ENCODE peak calls at places on chromosomes 12 and 14, in seven cellular contexts. One of them, this sample, is unnamed. For H3K27me3 and H3K4me1, the result is how much of the 10 kb centered on the place peaks cover.

GRCh38 chr14:72926292-72927028 is at the start of gene DCAF4:
- DNase-seq in heart right ventricle: peak
- DNase-seq in CD4-positive, alpha-beta memory T cell: peak
- DNase-seq in CD8-positive, alpha-beta T cell: peak
- DNase-seq in colonic mucosa: peak
- DNase-seq in GM23338: peak
- DNase-seq in neural progenitor cell: peak
- DNase-seq in this sample: peak

GRCh38 chr12:51834411-51834810 is 14.1 kb downstream of the FIGNL2 start:
- DNase-seq in CD8-positive, alpha-beta T cell: no peak
- DNase-seq in colonic mucosa: no peak
- DNase-seq in CD4-positive, alpha-beta memory T cell: no peak
- DNase-seq in neural progenitor cell: no peak
- DNase-seq in GM23338: no peak
- DNase-seq in heart right ventricle: no peak
- DNase-seq in this sample: no peak

GRCh38 chr12:100317371-100317770 is 39.5 kb upstream of the SLC17A8 start:
- DNase-seq in GM23338: no peak
- DNase-seq in CD4-positive, alpha-beta memory T cell: no peak
- DNase-seq in CD8-positive, alpha-beta T cell: no peak
- DNase-seq in heart right ventricle: no peak
- DNase-seq in neural progenitor cell: no peak
- DNase-seq in colonic mucosa: no peak
- DNase-seq in this sample: no peak

GRCh38 chr12:68406134-68406576 is 74.0 kb upstream of the MDM1 start:
- DNase-seq in neural progenitor cell: peak
- DNase-seq in GM23338: peak
- DNase-seq in heart right ventricle: peak
- DNase-seq in CD8-positive, alpha-beta T cell: no peak
- DNase-seq in CD4-positive, alpha-beta memory T cell: no peak
- DNase-seq in colonic mucosa: peak
- DNase-seq in this sample: peak

GRCh38 chr14:67735361-67735921 is 33.8 kb downstream of the RDH12 start:
- DNase-seq in neural progenitor cell: no peak
- DNase-seq in GM23338: no peak
- DNase-seq in colonic mucosa: no peak
- DNase-seq in CD8-positive, alpha-beta T cell: no peak
- DNase-seq in CD4-positive, alpha-beta memory T cell: no peak
- DNase-seq in heart right ventricle: no peak
- DNase-seq in this sample: no peak

GRCh38 chr14:90054803-90055202 is 7.0 kb upstream of the KCNK13 start:
- DNase-seq in heart right ventricle: no peak
- DNase-seq in colonic mucosa: no peak
- DNase-seq in CD4-positive, alpha-beta memory T cell: no peak
- DNase-seq in neural progenitor cell: no peak
- DNase-seq in CD8-positive, alpha-beta T cell: no peak
- DNase-seq in GM23338: no peak
- DNase-seq in this sample: no peak

GRCh38 chr12:123813349-123813748 is 51.2 kb downstream of the DNAH10 start:
- DNase-seq in CD8-positive, alpha-beta T cell: no peak
- DNase-seq in GM23338: no peak
- DNase-seq in neural progenitor cell: no peak
- DNase-seq in heart right ventricle: no peak
- DNase-seq in colonic mucosa: no peak
- DNase-seq in CD4-positive, alpha-beta memory T cell: no peak
- DNase-seq in this sample: no peak

GRCh38 chr14:72844528-72844927 is 49.4 kb downstream of the DPF3 start:
- DNase-seq in CD4-positive, alpha-beta memory T cell: no peak
- DNase-seq in heart right ventricle: no peak
- DNase-seq in colonic mucosa: no peak
- DNase-seq in GM23338: no peak
- DNase-seq in CD8-positive, alpha-beta T cell: no peak
- DNase-seq in neural progenitor cell: no peak
- DNase-seq in this sample: no peak

DNA sequence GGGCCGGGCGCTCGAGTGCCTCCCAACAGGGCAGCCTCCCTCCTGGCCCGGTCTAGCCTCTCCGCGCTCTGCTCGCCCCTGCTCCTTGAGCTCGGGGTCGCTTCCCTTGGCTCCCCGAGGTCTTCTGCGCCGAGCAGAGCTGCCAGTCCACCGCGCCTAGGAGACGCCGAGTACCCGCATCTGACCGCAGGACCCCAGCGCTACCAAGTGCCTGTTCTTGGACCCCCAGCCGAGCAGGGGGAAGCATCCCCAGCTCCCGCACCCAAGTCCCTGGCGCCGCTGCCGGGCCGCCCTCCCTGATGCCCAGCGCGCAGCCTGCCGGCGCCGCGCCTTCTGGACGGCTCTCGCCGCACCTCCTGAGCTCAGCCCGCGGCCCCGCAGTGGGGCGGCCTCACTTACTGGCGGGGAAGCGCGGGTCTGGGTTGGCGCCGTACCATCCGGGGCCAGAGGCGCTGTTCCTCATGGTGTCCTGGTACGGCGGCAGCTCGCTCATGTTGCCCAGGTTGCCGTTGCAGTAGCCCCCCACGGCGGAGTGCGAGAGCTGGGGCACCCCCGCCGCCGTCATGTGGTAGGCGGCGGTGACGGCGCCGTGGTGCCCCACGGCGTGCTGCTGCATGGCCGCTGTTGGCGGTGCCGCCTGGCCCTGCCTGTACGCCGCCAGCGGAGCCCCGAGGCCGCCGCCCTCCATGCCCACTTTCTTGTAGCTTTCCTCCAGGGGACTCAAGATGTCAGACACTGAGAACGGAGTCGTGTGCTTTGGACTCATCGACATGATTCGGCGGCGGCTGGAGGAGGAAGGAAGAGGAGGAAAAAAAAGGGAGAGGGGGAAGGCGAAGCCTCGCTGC is 1.2 kb downstream of the NKX2-1 start:
- DNase-seq in heart right ventricle: no peak
- DNase-seq in colonic mucosa: no peak
- DNase-seq in neural progenitor cell: peak
- DNase-seq in GM23338: peak
- DNase-seq in CD8-positive, alpha-beta T cell: no peak
- DNase-seq in CD4-positive, alpha-beta memory T cell: no peak
- DNase-seq in this sample: no peak
- H3K4me3 ChIP-seq in heart right ventricle: peak
- H3K4me3 ChIP-seq in colonic mucosa: peak
- H3K4me3 ChIP-seq in neural progenitor cell: peak
- H3K4me3 ChIP-seq in GM23338: peak
- H3K4me3 ChIP-seq in CD8-positive, alpha-beta T cell: no peak
- H3K4me3 ChIP-seq in CD4-positive, alpha-beta memory T cell: no peak
- H3K4me3 ChIP-seq in this sample: peak

GRCh38 chr14:49999826-50000214 is 106.9 kb downstream of the ARF6 start:
- DNase-seq in heart right ventricle: no peak
- DNase-seq in CD8-positive, alpha-beta T cell: no peak
- DNase-seq in colonic mucosa: no peak
- DNase-seq in CD4-positive, alpha-beta memory T cell: peak
- DNase-seq in neural progenitor cell: no peak
- DNase-seq in GM23338: no peak
- DNase-seq in this sample: no peak
- H3K27me3 ChIP-seq in heart right ventricle: under half
- H3K27me3 ChIP-seq in CD8-positive, alpha-beta T cell: under half
- H3K27me3 ChIP-seq in colonic mucosa: under half
- H3K27me3 ChIP-seq in CD4-positive, alpha-beta memory T cell: under half
- H3K27me3 ChIP-seq in neural progenitor cell: half or more
- H3K27me3 ChIP-seq in GM23338: under half
- H3K27me3 ChIP-seq in this sample: under half

DNA sequence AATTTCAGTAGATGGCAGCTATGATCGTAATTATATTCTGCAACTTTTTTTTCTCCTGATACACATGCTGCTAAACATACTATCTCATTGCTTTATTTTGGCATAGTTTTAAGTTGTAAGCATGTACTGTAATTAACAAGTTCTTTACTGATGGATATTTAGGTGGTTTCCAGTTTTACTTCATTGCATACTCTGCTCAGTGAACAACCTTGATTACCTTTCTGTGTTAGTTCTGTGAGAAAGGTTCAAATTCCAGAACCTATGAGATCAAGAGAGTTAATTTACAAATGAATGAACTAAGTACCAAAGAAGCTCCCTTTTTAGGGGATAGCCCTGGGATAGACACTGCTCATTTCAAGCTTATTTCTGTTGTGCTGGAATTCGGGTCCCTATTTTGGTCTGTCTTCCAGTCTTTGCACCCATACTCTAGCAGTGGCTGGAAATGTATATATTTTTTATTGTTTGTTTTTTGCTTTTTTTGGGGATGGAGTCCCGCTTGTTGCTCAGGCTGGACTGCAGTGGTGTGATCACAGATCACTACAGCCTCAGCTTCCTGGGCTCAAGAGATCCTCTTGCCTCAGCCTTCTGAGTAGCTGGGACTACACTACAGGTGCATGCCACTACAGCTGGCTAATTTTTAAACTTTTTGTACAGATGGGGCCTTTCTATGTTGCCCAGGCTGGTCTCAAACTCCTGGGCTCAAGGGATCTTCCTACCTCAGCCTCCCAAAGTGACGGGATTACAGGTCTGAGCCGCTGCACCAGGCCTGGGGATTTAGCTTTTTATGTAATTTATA is 10.6 kb downstream of the PAPOLA start:
- DNase-seq in colonic mucosa: no peak
- DNase-seq in CD8-positive, alpha-beta T cell: no peak
- DNase-seq in GM23338: peak
- DNase-seq in CD4-positive, alpha-beta memory T cell: no peak
- DNase-seq in neural progenitor cell: no peak
- DNase-seq in heart right ventricle: no peak
- DNase-seq in this sample: no peak
- H3K4me1 ChIP-seq in colonic mucosa: under half
- H3K4me1 ChIP-seq in CD8-positive, alpha-beta T cell: half or more
- H3K4me1 ChIP-seq in GM23338: half or more
- H3K4me1 ChIP-seq in CD4-positive, alpha-beta memory T cell: half or more
- H3K4me1 ChIP-seq in neural progenitor cell: under half
- H3K4me1 ChIP-seq in heart right ventricle: under half
- H3K4me1 ChIP-seq in this sample: half or more

GRCh38 chr12:53098982-53099651 is 1.6 kb downstream of the IGFBP6 start:
- DNase-seq in colonic mucosa: peak
- DNase-seq in heart right ventricle: peak
- DNase-seq in GM23338: peak
- DNase-seq in CD8-positive, alpha-beta T cell: peak
- DNase-seq in neural progenitor cell: peak
- DNase-seq in CD4-positive, alpha-beta memory T cell: peak
- DNase-seq in this sample: peak
- H3K4me3 ChIP-seq in colonic mucosa: no peak
- H3K4me3 ChIP-seq in heart right ventricle: peak
- H3K4me3 ChIP-seq in GM23338: peak
- H3K4me3 ChIP-seq in CD8-positive, alpha-beta T cell: no peak
- H3K4me3 ChIP-seq in neural progenitor cell: no peak
- H3K4me3 ChIP-seq in CD4-positive, alpha-beta memory T cell: no peak
- H3K4me3 ChIP-seq in this sample: no peak

GRCh38 chr14:54166049-54166950 is 209.7 kb upstream of the BMP4 start:
- DNase-seq in colonic mucosa: no peak
- DNase-seq in CD8-positive, alpha-beta T cell: no peak
- DNase-seq in heart right ventricle: no peak
- DNase-seq in CD4-positive, alpha-beta memory T cell: no peak
- DNase-seq in neural progenitor cell: no peak
- DNase-seq in GM23338: no peak
- DNase-seq in this sample: no peak
- H3K27me3 ChIP-seq in colonic mucosa: under half
- H3K27me3 ChIP-seq in CD8-positive, alpha-beta T cell: under half
- H3K27me3 ChIP-seq in heart right ventricle: under half
- H3K27me3 ChIP-seq in CD4-positive, alpha-beta memory T cell: under half
- H3K27me3 ChIP-seq in neural progenitor cell: under half
- H3K27me3 ChIP-seq in GM23338: under half
- H3K27me3 ChIP-seq in this sample: under half

GRCh38 chr14:77883479-77884238 is 83.8 kb downstream of the ADCK1 start:
- DNase-seq in colonic mucosa: no peak
- DNase-seq in CD8-positive, alpha-beta T cell: no peak
- DNase-seq in GM23338: no peak
- DNase-seq in heart right ventricle: no peak
- DNase-seq in neural progenitor cell: no peak
- DNase-seq in CD4-positive, alpha-beta memory T cell: no peak
- DNase-seq in this sample: no peak

GRCh38 chr14:77880056-77880455 is 80.1 kb downstream of the ADCK1 start:
- DNase-seq in CD8-positive, alpha-beta T cell: no peak
- DNase-seq in neural progenitor cell: no peak
- DNase-seq in GM23338: no peak
- DNase-seq in CD4-positive, alpha-beta memory T cell: no peak
- DNase-seq in colonic mucosa: no peak
- DNase-seq in heart right ventricle: peak
- DNase-seq in this sample: peak

GRCh38 chr14:77882098-77882497 is 82.2 kb downstream of the ADCK1 start:
- DNase-seq in colonic mucosa: no peak
- DNase-seq in GM23338: no peak
- DNase-seq in CD8-positive, alpha-beta T cell: no peak
- DNase-seq in heart right ventricle: peak
- DNase-seq in CD4-positive, alpha-beta memory T cell: no peak
- DNase-seq in neural progenitor cell: no peak
- DNase-seq in this sample: peak

GRCh38 chr14:77882631-77883030 is 82.7 kb downstream of the ADCK1 start:
- DNase-seq in colonic mucosa: no peak
- DNase-seq in heart right ventricle: no peak
- DNase-seq in GM23338: no peak
- DNase-seq in CD4-positive, alpha-beta memory T cell: no peak
- DNase-seq in CD8-positive, alpha-beta T cell: no peak
- DNase-seq in neural progenitor cell: no peak
- DNase-seq in this sample: peak

GRCh38 chr14:77878783-77879182 is 78.9 kb downstream of the ADCK1 start:
- DNase-seq in CD8-positive, alpha-beta T cell: no peak
- DNase-seq in heart right ventricle: no peak
- DNase-seq in neural progenitor cell: no peak
- DNase-seq in GM23338: no peak
- DNase-seq in colonic mucosa: no peak
- DNase-seq in CD4-positive, alpha-beta memory T cell: no peak
- DNase-seq in this sample: no peak
- H3K4me1 ChIP-seq in CD8-positive, alpha-beta T cell: under half
- H3K4me1 ChIP-seq in heart right ventricle: under half
- H3K4me1 ChIP-seq in neural progenitor cell: under half
- H3K4me1 ChIP-seq in GM23338: under half
- H3K4me1 ChIP-seq in colonic mucosa: under half
- H3K4me1 ChIP-seq in CD4-positive, alpha-beta memory T cell: under half
- H3K4me1 ChIP-seq in this sample: under half

DNA sequence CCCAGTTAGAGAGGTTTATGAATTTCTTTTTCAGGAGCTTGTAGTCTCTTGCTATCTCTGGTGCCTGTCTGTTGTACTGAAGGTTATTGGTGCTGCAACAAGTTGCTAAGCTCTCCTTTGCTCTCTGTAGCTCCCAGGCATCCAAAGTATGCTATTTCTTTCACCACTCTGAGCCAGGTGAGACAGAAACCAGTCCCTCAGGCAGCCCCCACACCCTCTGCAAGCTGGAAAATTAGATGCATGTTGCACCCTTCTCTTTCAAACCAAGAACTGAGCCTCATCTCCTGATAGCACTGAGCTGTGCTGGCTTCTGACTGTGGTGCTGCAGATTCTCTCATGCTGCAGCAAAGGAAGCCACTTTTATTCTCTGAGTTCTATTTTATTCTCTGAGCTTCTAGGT is 9.6 kb upstream of the TRIM9 start:
- DNase-seq in CD4-positive, alpha-beta memory T cell: no peak
- DNase-seq in neural progenitor cell: no peak
- DNase-seq in CD8-positive, alpha-beta T cell: no peak
- DNase-seq in GM23338: no peak
- DNase-seq in heart right ventricle: no peak
- DNase-seq in colonic mucosa: no peak
- DNase-seq in this sample: no peak
- H3K4me3 ChIP-seq in CD4-positive, alpha-beta memory T cell: no peak
- H3K4me3 ChIP-seq in neural progenitor cell: no peak
- H3K4me3 ChIP-seq in CD8-positive, alpha-beta T cell: no peak
- H3K4me3 ChIP-seq in GM23338: no peak
- H3K4me3 ChIP-seq in heart right ventricle: no peak
- H3K4me3 ChIP-seq in colonic mucosa: no peak
- H3K4me3 ChIP-seq in this sample: no peak